ENCODE peak calls at places on chromosome 2, in seven cellular contexts. One of them, this sample, is unnamed.

GRCh38 chr2:151363709-151364108 is 6.3 kb downstream of the TNFAIP6 start:
- DNase-seq in T follicular helper cell: no peak
- DNase-seq in AG09319: peak; percentile 51
- DNase-seq in stimulated activated CD8-positive, alpha-beta memory T cell treated with anti-CD3 and anti-CD28 coated beads, Interleukin-12 subunit alpha, Interleukin-12 subunit beta, amount 100 ng/mL, for 1 hour: no peak
- DNase-seq in left ventricle myocardium superior: peak; percentile 52
- DNase-seq in activated CD4-positive, CD25-positive, alpha-beta regulatory T cell treated with anti-CD3 and anti-CD28 coated beads, Interleukin-2, amount 50 U/mL, for 72 hours: no peak
- DNase-seq in HFFc6: no peak
- DNase-seq in this sample: peak; percentile 40

GRCh38 chr2:173751245-173751975 is 213.8 kb downstream of the SP3 start:
- DNase-seq in AG09319: no peak
- DNase-seq in stimulated activated CD8-positive, alpha-beta memory T cell treated with anti-CD3 and anti-CD28 coated beads, Interleukin-12 subunit alpha, Interleukin-12 subunit beta, amount 100 ng/mL, for 1 hour: no peak
- DNase-seq in T follicular helper cell: no peak
- DNase-seq in activated CD4-positive, CD25-positive, alpha-beta regulatory T cell treated with anti-CD3 and anti-CD28 coated beads, Interleukin-2, amount 50 U/mL, for 72 hours: no peak
- DNase-seq in HFFc6: no peak
- DNase-seq in left ventricle myocardium superior: no peak
- DNase-seq in this sample: no peak

GRCh38 chr2:45681675-45682074 is 30.2 kb downstream of the PRKCE start:
- DNase-seq in AG09319: peak; percentile 36
- DNase-seq in activated CD4-positive, CD25-positive, alpha-beta regulatory T cell treated with anti-CD3 and anti-CD28 coated beads, Interleukin-2, amount 50 U/mL, for 72 hours: no peak
- DNase-seq in T follicular helper cell: no peak
- DNase-seq in left ventricle myocardium superior: peak; percentile 30
- DNase-seq in stimulated activated CD8-positive, alpha-beta memory T cell treated with anti-CD3 and anti-CD28 coated beads, Interleukin-12 subunit alpha, Interleukin-12 subunit beta, amount 100 ng/mL, for 1 hour: no peak
- DNase-seq in HFFc6: peak; percentile 90
- DNase-seq in this sample: peak; percentile 85

GRCh38 chr2:120675460-120676130 is 60.1 kb upstream of the GLI2 start:
- DNase-seq in T follicular helper cell: peak; percentile 20
- DNase-seq in activated CD4-positive, CD25-positive, alpha-beta regulatory T cell treated with anti-CD3 and anti-CD28 coated beads, Interleukin-2, amount 50 U/mL, for 72 hours: peak; percentile 53
- DNase-seq in HFFc6: peak; percentile 52
- DNase-seq in stimulated activated CD8-positive, alpha-beta memory T cell treated with anti-CD3 and anti-CD28 coated beads, Interleukin-12 subunit alpha, Interleukin-12 subunit beta, amount 100 ng/mL, for 1 hour: peak; percentile 19
- DNase-seq in left ventricle myocardium superior: peak; percentile 76
- DNase-seq in AG09319: no peak
- DNase-seq in this sample: peak; percentile 43

GRCh38 chr2:11640132-11640531 is 29.9 kb downstream of the NTSR2 start:
- DNase-seq in HFFc6: no peak
- DNase-seq in AG09319: no peak
- DNase-seq in activated CD4-positive, CD25-positive, alpha-beta regulatory T cell treated with anti-CD3 and anti-CD28 coated beads, Interleukin-2, amount 50 U/mL, for 72 hours: no peak
- DNase-seq in left ventricle myocardium superior: no peak
- DNase-seq in stimulated activated CD8-positive, alpha-beta memory T cell treated with anti-CD3 and anti-CD28 coated beads, Interleukin-12 subunit alpha, Interleukin-12 subunit beta, amount 100 ng/mL, for 1 hour: no peak
- DNase-seq in T follicular helper cell: no peak
- DNase-seq in this sample: no peak

GRCh38 chr2:42742740-42743666 is 20.9 kb downstream of the OXER1 start:
- DNase-seq in HFFc6: no peak
- DNase-seq in stimulated activated CD8-positive, alpha-beta memory T cell treated with anti-CD3 and anti-CD28 coated beads, Interleukin-12 subunit alpha, Interleukin-12 subunit beta, amount 100 ng/mL, for 1 hour: no peak
- DNase-seq in left ventricle myocardium superior: no peak
- DNase-seq in activated CD4-positive, CD25-positive, alpha-beta regulatory T cell treated with anti-CD3 and anti-CD28 coated beads, Interleukin-2, amount 50 U/mL, for 72 hours: no peak
- DNase-seq in AG09319: no peak
- DNase-seq in T follicular helper cell: no peak
- DNase-seq in this sample: no peak

GRCh38 chr2:182915369-182916326 is 49.2 kb upstream of the FRZB start:
- DNase-seq in T follicular helper cell: no peak
- DNase-seq in HFFc6: peak; percentile 86
- DNase-seq in AG09319: peak; percentile 19
- DNase-seq in stimulated activated CD8-positive, alpha-beta memory T cell treated with anti-CD3 and anti-CD28 coated beads, Interleukin-12 subunit alpha, Interleukin-12 subunit beta, amount 100 ng/mL, for 1 hour: no peak
- DNase-seq in activated CD4-positive, CD25-positive, alpha-beta regulatory T cell treated with anti-CD3 and anti-CD28 coated beads, Interleukin-2, amount 50 U/mL, for 72 hours: no peak
- DNase-seq in left ventricle myocardium superior: no peak
- DNase-seq in this sample: no peak

GRCh38 chr2:187453078-187453641 is 5.1 kb upstream of the CALCRL start:
- DNase-seq in stimulated activated CD8-positive, alpha-beta memory T cell treated with anti-CD3 and anti-CD28 coated beads, Interleukin-12 subunit alpha, Interleukin-12 subunit beta, amount 100 ng/mL, for 1 hour: no peak
- DNase-seq in HFFc6: no peak
- DNase-seq in AG09319: no peak
- DNase-seq in left ventricle myocardium superior: no peak
- DNase-seq in T follicular helper cell: no peak
- DNase-seq in activated CD4-positive, CD25-positive, alpha-beta regulatory T cell treated with anti-CD3 and anti-CD28 coated beads, Interleukin-2, amount 50 U/mL, for 72 hours: no peak
- DNase-seq in this sample: peak; percentile 68

GRCh38 chr2:217650716-217651360 is 352.0 kb downstream of the TNS1 start:
- DNase-seq in T follicular helper cell: no peak
- DNase-seq in AG09319: peak; percentile 19
- DNase-seq in left ventricle myocardium superior: no peak
- DNase-seq in HFFc6: peak; percentile 64
- DNase-seq in activated CD4-positive, CD25-positive, alpha-beta regulatory T cell treated with anti-CD3 and anti-CD28 coated beads, Interleukin-2, amount 50 U/mL, for 72 hours: no peak
- DNase-seq in stimulated activated CD8-positive, alpha-beta memory T cell treated with anti-CD3 and anti-CD28 coated beads, Interleukin-12 subunit alpha, Interleukin-12 subunit beta, amount 100 ng/mL, for 1 hour: no peak
- DNase-seq in this sample: peak; percentile 51

GRCh38 chr2:217666338-217666737 is 336.5 kb downstream of the TNS1 start:
- DNase-seq in T follicular helper cell: no peak
- DNase-seq in HFFc6: peak; percentile 21
- DNase-seq in stimulated activated CD8-positive, alpha-beta memory T cell treated with anti-CD3 and anti-CD28 coated beads, Interleukin-12 subunit alpha, Interleukin-12 subunit beta, amount 100 ng/mL, for 1 hour: no peak
- DNase-seq in activated CD4-positive, CD25-positive, alpha-beta regulatory T cell treated with anti-CD3 and anti-CD28 coated beads, Interleukin-2, amount 50 U/mL, for 72 hours: no peak
- DNase-seq in left ventricle myocardium superior: no peak
- DNase-seq in AG09319: no peak
- DNase-seq in this sample: no peak

GRCh38 chr2:156455366-156455975 is 19.3 kb downstream of the GPD2 start:
- DNase-seq in T follicular helper cell: no peak
- DNase-seq in AG09319: no peak
- DNase-seq in stimulated activated CD8-positive, alpha-beta memory T cell treated with anti-CD3 and anti-CD28 coated beads, Interleukin-12 subunit alpha, Interleukin-12 subunit beta, amount 100 ng/mL, for 1 hour: no peak
- DNase-seq in HFFc6: peak; percentile 33
- DNase-seq in left ventricle myocardium superior: no peak
- DNase-seq in activated CD4-positive, CD25-positive, alpha-beta regulatory T cell treated with anti-CD3 and anti-CD28 coated beads, Interleukin-2, amount 50 U/mL, for 72 hours: no peak
- DNase-seq in this sample: no peak

GRCh38 chr2:239057533-239057932 is 209.6 kb downstream of the TWIST2 start:
- DNase-seq in T follicular helper cell: no peak
- DNase-seq in AG09319: no peak
- DNase-seq in left ventricle myocardium superior: no peak
- DNase-seq in HFFc6: no peak
- DNase-seq in stimulated activated CD8-positive, alpha-beta memory T cell treated with anti-CD3 and anti-CD28 coated beads, Interleukin-12 subunit alpha, Interleukin-12 subunit beta, amount 100 ng/mL, for 1 hour: no peak
- DNase-seq in activated CD4-positive, CD25-positive, alpha-beta regulatory T cell treated with anti-CD3 and anti-CD28 coated beads, Interleukin-2, amount 50 U/mL, for 72 hours: no peak
- DNase-seq in this sample: peak; percentile 6

GRCh38 chr2:216830346-216830745 is 29.5 kb downstream of the TNP1 start:
- DNase-seq in left ventricle myocardium superior: no peak
- DNase-seq in T follicular helper cell: no peak
- DNase-seq in HFFc6: no peak
- DNase-seq in stimulated activated CD8-positive, alpha-beta memory T cell treated with anti-CD3 and anti-CD28 coated beads, Interleukin-12 subunit alpha, Interleukin-12 subunit beta, amount 100 ng/mL, for 1 hour: no peak
- DNase-seq in AG09319: no peak
- DNase-seq in activated CD4-positive, CD25-positive, alpha-beta regulatory T cell treated with anti-CD3 and anti-CD28 coated beads, Interleukin-2, amount 50 U/mL, for 72 hours: no peak
- DNase-seq in this sample: no peak

This sample was measured in endothelial cell of umbilical vein.